ENCODE peak calls at places on chromosomes 1 and 21, in six cellular contexts. D, A, F, P, R and S are unnamed samples.

GRCh38 chr1:39657923-39658485 is 13.9 kb downstream of the NT5C1A start:
- DNase-seq in F (peak; percentile 79), P (no peak), A (peak; percentile 44), R (peak; percentile 28), D (peak; percentile 57), S (peak; percentile 46)

GRCh38 chr1:205335692-205336091 is 14.1 kb upstream of the NUAK2 start:
- DNase-seq in F (peak; percentile 86), R (peak; percentile 90), P (no peak), D (peak; percentile 62), A (peak; percentile 78), S (peak; percentile 68)

GRCh38 chr1:82377201-82377884 is 576.6 kb downstream of the ADGRL2 start:
- DNase-seq in R (no peak), P (no peak), A (no peak), F (no peak), D (no peak), S (no peak)

GRCh38 chr21:25953196-25953595 is 217.4 kb downstream of the APP start:
- DNase-seq in A (no peak), P (no peak), F (no peak), R (no peak), D (no peak), S (no peak)

GRCh38 chr1:234608026-234608719 is 1.8 kb downstream of the IRF2BP2 start:
- DNase-seq in A (no peak), P (peak; percentile 94), R (peak; percentile 83), D (peak; percentile 96), F (peak; percentile 83), S (peak; percentile 93)

GRCh38 chr21:44473915-44474555 is 18.7 kb downstream of the LRRC3 start:
- DNase-seq in F (no peak), R (no peak), P (no peak), D (no peak), A (no peak), S (no peak)

GRCh38 chr21:18335651-18336050 is 67.9 kb downstream of the TMPRSS15 start:
- DNase-seq in D (no peak), R (no peak), P (no peak), A (no peak), F (no peak), S (no peak)

GRCh38 chr1:158969855-158970254 is 38.5 kb downstream of the PYHIN1 start:
- DNase-seq in F (no peak), A (no peak), D (no peak), P (no peak), R (no peak), S (no peak)

GRCh38 chr1:1975535-1975934 is 28.1 kb downstream of the CFAP74 start:
- DNase-seq in F (no peak), P (no peak), D (no peak), A (no peak), R (no peak), S (no peak)

GRCh38 chr1:219527994-219528393 is 84.9 kb downstream of the ZC3H11B start:
- DNase-seq in R (no peak), P (no peak), F (no peak), D (no peak), A (no peak), S (no peak)

GRCh38 chr1:111140680-111140967 is 601 bp downstream of the CEPT1 start:
- DNase-seq in R (peak; percentile 51), A (no peak), F (no peak), P (no peak), D (peak; percentile 36), S (peak; percentile 67)

GRCh38 chr1:245855846-245856730 is 651.0 kb downstream of the SMYD3 start:
- DNase-seq in F (no peak), R (no peak), D (peak; percentile 59), P (no peak), A (no peak), S (no peak)

GRCh38 chr1:156667968-156668709 is 9.1 kb downstream of the NES start:
- DNase-seq in F (no peak), D (no peak), A (no peak), R (no peak), P (no peak), S (no peak)
- TF ChIP-seq RFX5 in F (no peak), D (no peak), A (no peak), R (no peak), P (no peak), S (no peak)

GRCh38 chr1:31327381-31327780 is 30.5 kb downstream of the ZCCHC17 start:
- DNase-seq in P (no peak), F (no peak), A (no peak), R (no peak), D (peak; percentile 66), S (no peak)
- TF ChIP-seq CEBPB in P (no peak), F (no peak), A (no peak), R (no peak), D (peak; percentile 81), S (no peak)

DNA sequence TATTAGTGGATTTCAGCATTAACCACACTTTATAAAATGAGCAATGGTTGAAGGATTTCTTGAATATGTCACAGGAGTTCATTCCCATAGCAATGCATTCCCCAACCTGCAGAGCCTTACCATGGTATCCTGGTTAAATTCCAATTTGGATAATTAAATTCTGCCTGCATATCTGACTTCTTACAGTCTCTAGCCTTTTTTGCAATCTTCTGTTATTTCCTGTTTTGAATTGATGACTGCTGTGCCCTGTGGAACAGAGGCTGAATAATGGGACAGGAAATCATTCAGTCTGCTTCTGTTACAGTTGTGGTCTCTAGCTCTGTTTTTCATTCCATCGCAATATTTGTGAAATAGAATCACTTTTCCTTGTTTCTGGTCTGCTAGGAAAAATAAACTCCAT is 1823.9 kb downstream of the PLA2G4A start:
- DNase-seq in P (no peak), D (peak; percentile 86), F (no peak), A (no peak), R (no peak), S (no peak)
- TF ChIP-seq RFX5 in P (no peak), D (no peak), F (no peak), A (no peak), R (no peak), S (no peak)

GRCh38 chr1:151047591-151047924 is at the start of gene C1orf56:
- DNase-seq in P (no peak), R (peak; percentile 91), F (peak; percentile 71), A (no peak), D (peak; percentile 60), S (peak; percentile 43)
- TF ChIP-seq CEBPB in P (no peak), R (no peak), F (no peak), A (no peak), D (no peak), S (no peak)

DNA sequence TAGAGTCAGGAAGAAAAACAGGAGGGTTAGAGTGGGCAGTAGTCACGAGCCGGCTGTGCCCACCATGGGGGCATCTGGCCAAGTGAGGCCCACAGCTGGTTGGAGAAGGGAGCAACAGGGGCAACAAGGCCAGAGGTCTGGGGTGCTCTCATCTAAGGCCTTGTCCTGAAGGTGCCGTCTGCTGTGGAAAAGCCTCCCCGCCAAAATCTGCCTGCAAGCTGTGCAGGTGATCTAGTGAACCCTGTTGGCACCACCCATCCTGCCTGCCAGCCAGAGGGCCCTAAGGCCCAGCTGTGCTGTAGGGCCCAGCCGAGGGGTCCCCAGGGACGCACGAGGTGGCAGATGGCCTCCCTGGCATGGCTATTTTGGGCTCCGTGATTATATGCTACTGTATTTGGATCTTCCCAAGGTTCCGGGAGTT is 51.3 kb downstream of the LGR6 start:
- DNase-seq in A (no peak), P (no peak), F (no peak), D (no peak), R (no peak), S (no peak)
- TF ChIP-seq RFX5 in A (no peak), P (no peak), F (no peak), D (no peak), R (no peak), S (no peak)

DNA sequence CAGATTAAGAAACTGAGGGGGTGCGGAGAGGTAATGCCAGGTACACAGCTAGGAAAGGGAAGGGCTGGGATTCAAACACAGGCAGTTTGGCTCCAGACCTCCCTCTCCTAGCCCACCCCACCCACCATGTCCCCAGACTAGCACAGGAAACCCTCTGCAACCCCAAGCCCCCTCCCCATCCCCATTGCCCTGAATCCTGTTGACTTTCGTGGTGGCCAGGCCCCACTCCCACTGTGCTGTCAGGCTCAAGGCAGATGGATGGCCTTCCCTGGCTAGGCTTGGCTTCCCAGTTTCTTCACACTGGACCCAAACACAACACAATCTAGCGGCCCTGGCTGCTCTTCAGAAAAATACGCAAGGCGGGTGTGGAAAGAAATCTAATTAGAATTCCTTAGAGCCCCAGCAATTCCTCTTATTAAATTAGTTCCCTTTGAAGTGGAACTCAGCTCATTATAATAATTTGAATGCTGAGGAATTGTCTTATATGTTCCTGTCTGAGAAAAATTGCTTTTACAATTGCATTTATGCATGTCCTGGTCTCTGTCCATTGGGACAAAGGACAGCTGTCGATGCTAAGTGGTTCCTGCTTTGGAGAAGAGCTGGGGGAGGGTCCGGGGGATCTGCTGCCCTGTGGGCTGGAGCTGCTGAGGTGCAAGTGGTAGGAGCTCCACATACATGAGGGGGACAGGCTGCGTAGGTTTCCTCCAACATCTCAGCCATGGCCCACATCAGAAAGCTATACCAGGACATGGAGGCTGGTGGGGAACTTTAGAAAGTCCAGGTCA is 97.3 kb downstream of the SYF2 start:
- DNase-seq in R (no peak), A (no peak), D (no peak), P (no peak), F (no peak), S (no peak)
- TF ChIP-seq CEBPB in R (no peak), A (no peak), D (no peak), P (no peak), F (no peak), S (no peak)

GRCh38 chr1:92747735-92748134 is 37.2 kb downstream of the EVI5 start:
- DNase-seq in D (peak; percentile 28), A (no peak), F (no peak), R (no peak), P (no peak), S (no peak)
- TF ChIP-seq RFX5 in D (no peak), A (no peak), F (no peak), R (no peak), P (no peak), S (no peak)

DNA sequence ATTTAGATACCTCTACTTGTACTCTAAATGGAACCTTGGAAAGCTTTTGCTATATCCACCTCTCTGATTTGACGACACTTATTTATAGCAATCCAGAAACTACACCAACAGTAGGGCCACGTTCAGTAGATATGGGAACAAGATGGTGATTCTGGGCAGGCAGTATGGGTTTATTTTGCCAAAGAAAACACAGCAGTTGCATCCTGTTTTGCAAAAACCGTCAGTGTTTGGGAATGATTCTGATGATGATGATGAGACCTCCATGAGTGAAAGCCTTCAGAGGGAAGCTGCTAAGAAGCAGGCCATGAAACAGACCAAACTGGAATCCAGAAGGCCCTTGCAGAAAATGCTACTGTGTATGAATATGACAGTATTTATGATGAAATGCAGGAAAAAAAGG is 41.5 kb upstream of the NEXN start:
- DNase-seq in D (no peak), F (no peak), R (no peak), P (no peak), A (no peak), S (no peak)
- TF ChIP-seq CEBPB in D (no peak), F (no peak), R (no peak), P (no peak), A (no peak), S (no peak)